ENCODE peak calls at places on chromosomes 11 and 22, in eight cellular contexts. One of them, this sample, is unnamed.

GRCh38 chr11:10107522-10107921 is 186.5 kb downstream of the SBF2 start:
- DNase-seq in activated B cell treated with CpG ODN at 0.5 μM for 24 hours: no peak
- DNase-seq in activated CD4-positive, CD25-positive, alpha-beta regulatory T cell treated with anti-CD3 and anti-CD28 coated beads, Interleukin-2, amount 50 U/mL, for 72 hours: no peak
- DNase-seq in AG09309: no peak
- DNase-seq in activated gamma-delta T cell treated with Interleukin-2 at 50 U/mL for 16 hours: no peak
- DNase-seq in stimulated activated CD8-positive, alpha-beta memory T cell treated with anti-CD3 and anti-CD28 coated beads, Interleukin-15, amount 100 ng/mL, for 24 hours: no peak
- DNase-seq in HFFc6: no peak
- DNase-seq in fibroblast of villous mesenchyme: no peak
- DNase-seq in this sample: no peak

GRCh38 chr11:128544625-128545024 is 42.7 kb downstream of the ETS1 start:
- DNase-seq in activated gamma-delta T cell treated with Interleukin-2 at 50 U/mL for 16 hours: no peak
- DNase-seq in fibroblast of villous mesenchyme: peak
- DNase-seq in stimulated activated CD8-positive, alpha-beta memory T cell treated with anti-CD3 and anti-CD28 coated beads, Interleukin-15, amount 100 ng/mL, for 24 hours: no peak
- DNase-seq in HFFc6: no peak
- DNase-seq in activated B cell treated with CpG ODN at 0.5 μM for 24 hours: no peak
- DNase-seq in AG09309: no peak
- DNase-seq in activated CD4-positive, CD25-positive, alpha-beta regulatory T cell treated with anti-CD3 and anti-CD28 coated beads, Interleukin-2, amount 50 U/mL, for 72 hours: no peak
- DNase-seq in this sample: no peak

GRCh38 chr22:19597399-19597735 is 73.2 kb upstream of the CLDN5 start:
- DNase-seq in stimulated activated CD8-positive, alpha-beta memory T cell treated with anti-CD3 and anti-CD28 coated beads, Interleukin-15, amount 100 ng/mL, for 24 hours: no peak
- DNase-seq in activated B cell treated with CpG ODN at 0.5 μM for 24 hours: no peak
- DNase-seq in activated gamma-delta T cell treated with Interleukin-2 at 50 U/mL for 16 hours: peak
- DNase-seq in HFFc6: no peak
- DNase-seq in activated CD4-positive, CD25-positive, alpha-beta regulatory T cell treated with anti-CD3 and anti-CD28 coated beads, Interleukin-2, amount 50 U/mL, for 72 hours: no peak
- DNase-seq in AG09309: no peak
- DNase-seq in fibroblast of villous mesenchyme: no peak
- DNase-seq in this sample: no peak

GRCh38 chr22:30877662-30878515 is 90.7 kb downstream of the MORC2 start:
- DNase-seq in stimulated activated CD8-positive, alpha-beta memory T cell treated with anti-CD3 and anti-CD28 coated beads, Interleukin-15, amount 100 ng/mL, for 24 hours: no peak
- DNase-seq in activated B cell treated with CpG ODN at 0.5 μM for 24 hours: no peak
- DNase-seq in HFFc6: no peak
- DNase-seq in activated gamma-delta T cell treated with Interleukin-2 at 50 U/mL for 16 hours: no peak
- DNase-seq in AG09309: no peak
- DNase-seq in activated CD4-positive, CD25-positive, alpha-beta regulatory T cell treated with anti-CD3 and anti-CD28 coated beads, Interleukin-2, amount 50 U/mL, for 72 hours: no peak
- DNase-seq in fibroblast of villous mesenchyme: no peak
- DNase-seq in this sample: peak

GRCh38 chr22:33389927-33390326 is 331.7 kb upstream of the SYN3 start:
- DNase-seq in activated B cell treated with CpG ODN at 0.5 μM for 24 hours: no peak
- DNase-seq in HFFc6: no peak
- DNase-seq in stimulated activated CD8-positive, alpha-beta memory T cell treated with anti-CD3 and anti-CD28 coated beads, Interleukin-15, amount 100 ng/mL, for 24 hours: no peak
- DNase-seq in activated gamma-delta T cell treated with Interleukin-2 at 50 U/mL for 16 hours: no peak
- DNase-seq in AG09309: no peak
- DNase-seq in activated CD4-positive, CD25-positive, alpha-beta regulatory T cell treated with anti-CD3 and anti-CD28 coated beads, Interleukin-2, amount 50 U/mL, for 72 hours: no peak
- DNase-seq in fibroblast of villous mesenchyme: no peak
- DNase-seq in this sample: no peak

GRCh38 chr11:13338437-13339069 is 61.0 kb downstream of the BMAL1 start:
- DNase-seq in HFFc6: peak
- DNase-seq in stimulated activated CD8-positive, alpha-beta memory T cell treated with anti-CD3 and anti-CD28 coated beads, Interleukin-15, amount 100 ng/mL, for 24 hours: no peak
- DNase-seq in fibroblast of villous mesenchyme: peak
- DNase-seq in activated CD4-positive, CD25-positive, alpha-beta regulatory T cell treated with anti-CD3 and anti-CD28 coated beads, Interleukin-2, amount 50 U/mL, for 72 hours: peak
- DNase-seq in AG09309: peak
- DNase-seq in activated B cell treated with CpG ODN at 0.5 μM for 24 hours: no peak
- DNase-seq in activated gamma-delta T cell treated with Interleukin-2 at 50 U/mL for 16 hours: no peak
- DNase-seq in this sample: no peak

GRCh38 chr22:29748248-29748893 is 18.4 kb downstream of the ZMAT5 start:
- DNase-seq in activated CD4-positive, CD25-positive, alpha-beta regulatory T cell treated with anti-CD3 and anti-CD28 coated beads, Interleukin-2, amount 50 U/mL, for 72 hours: no peak
- DNase-seq in stimulated activated CD8-positive, alpha-beta memory T cell treated with anti-CD3 and anti-CD28 coated beads, Interleukin-15, amount 100 ng/mL, for 24 hours: no peak
- DNase-seq in AG09309: no peak
- DNase-seq in activated gamma-delta T cell treated with Interleukin-2 at 50 U/mL for 16 hours: no peak
- DNase-seq in fibroblast of villous mesenchyme: no peak
- DNase-seq in HFFc6: peak
- DNase-seq in activated B cell treated with CpG ODN at 0.5 μM for 24 hours: no peak
- DNase-seq in this sample: no peak

GRCh38 chr11:86800076-86800955 is at the start of gene PRSS23:
- DNase-seq in fibroblast of villous mesenchyme: peak
- DNase-seq in activated CD4-positive, CD25-positive, alpha-beta regulatory T cell treated with anti-CD3 and anti-CD28 coated beads, Interleukin-2, amount 50 U/mL, for 72 hours: peak
- DNase-seq in activated B cell treated with CpG ODN at 0.5 μM for 24 hours: no peak
- DNase-seq in HFFc6: peak
- DNase-seq in stimulated activated CD8-positive, alpha-beta memory T cell treated with anti-CD3 and anti-CD28 coated beads, Interleukin-15, amount 100 ng/mL, for 24 hours: no peak
- DNase-seq in AG09309: no peak
- DNase-seq in activated gamma-delta T cell treated with Interleukin-2 at 50 U/mL for 16 hours: peak
- DNase-seq in this sample: peak

GRCh38 chr11:706957-707816 is 1.2 kb downstream of the EPS8L2 start:
- DNase-seq in fibroblast of villous mesenchyme: peak
- DNase-seq in AG09309: no peak
- DNase-seq in activated B cell treated with CpG ODN at 0.5 μM for 24 hours: no peak
- DNase-seq in activated CD4-positive, CD25-positive, alpha-beta regulatory T cell treated with anti-CD3 and anti-CD28 coated beads, Interleukin-2, amount 50 U/mL, for 72 hours: no peak
- DNase-seq in activated gamma-delta T cell treated with Interleukin-2 at 50 U/mL for 16 hours: no peak
- DNase-seq in HFFc6: no peak
- DNase-seq in stimulated activated CD8-positive, alpha-beta memory T cell treated with anti-CD3 and anti-CD28 coated beads, Interleukin-15, amount 100 ng/mL, for 24 hours: no peak
- DNase-seq in this sample: no peak

GRCh38 chr11:63851354-63851753 is 12.4 kb downstream of the MARK2 start:
- DNase-seq in fibroblast of villous mesenchyme: no peak
- DNase-seq in stimulated activated CD8-positive, alpha-beta memory T cell treated with anti-CD3 and anti-CD28 coated beads, Interleukin-15, amount 100 ng/mL, for 24 hours: no peak
- DNase-seq in AG09309: no peak
- DNase-seq in HFFc6: no peak
- DNase-seq in activated gamma-delta T cell treated with Interleukin-2 at 50 U/mL for 16 hours: no peak
- DNase-seq in activated CD4-positive, CD25-positive, alpha-beta regulatory T cell treated with anti-CD3 and anti-CD28 coated beads, Interleukin-2, amount 50 U/mL, for 72 hours: no peak
- DNase-seq in activated B cell treated with CpG ODN at 0.5 μM for 24 hours: no peak
- DNase-seq in this sample: no peak

GRCh38 chr22:24270556-24271405 is at the start of gene SPECC1L:
- DNase-seq in activated CD4-positive, CD25-positive, alpha-beta regulatory T cell treated with anti-CD3 and anti-CD28 coated beads, Interleukin-2, amount 50 U/mL, for 72 hours: peak
- DNase-seq in stimulated activated CD8-positive, alpha-beta memory T cell treated with anti-CD3 and anti-CD28 coated beads, Interleukin-15, amount 100 ng/mL, for 24 hours: peak
- DNase-seq in AG09309: no peak
- DNase-seq in fibroblast of villous mesenchyme: peak
- DNase-seq in activated gamma-delta T cell treated with Interleukin-2 at 50 U/mL for 16 hours: peak
- DNase-seq in HFFc6: peak
- DNase-seq in activated B cell treated with CpG ODN at 0.5 μM for 24 hours: peak
- DNase-seq in this sample: peak

GRCh38 chr11:46948378-46949131 is 12.0 kb downstream of the CSTPP1 start:
- DNase-seq in fibroblast of villous mesenchyme: peak
- DNase-seq in activated gamma-delta T cell treated with Interleukin-2 at 50 U/mL for 16 hours: no peak
- DNase-seq in AG09309: peak
- DNase-seq in activated B cell treated with CpG ODN at 0.5 μM for 24 hours: no peak
- DNase-seq in HFFc6: peak
- DNase-seq in stimulated activated CD8-positive, alpha-beta memory T cell treated with anti-CD3 and anti-CD28 coated beads, Interleukin-15, amount 100 ng/mL, for 24 hours: no peak
- DNase-seq in activated CD4-positive, CD25-positive, alpha-beta regulatory T cell treated with anti-CD3 and anti-CD28 coated beads, Interleukin-2, amount 50 U/mL, for 72 hours: no peak
- DNase-seq in this sample: no peak

GRCh38 chr11:86617502-86617901 is 54.9 kb downstream of the ME3 start:
- DNase-seq in activated gamma-delta T cell treated with Interleukin-2 at 50 U/mL for 16 hours: no peak
- DNase-seq in stimulated activated CD8-positive, alpha-beta memory T cell treated with anti-CD3 and anti-CD28 coated beads, Interleukin-15, amount 100 ng/mL, for 24 hours: no peak
- DNase-seq in activated B cell treated with CpG ODN at 0.5 μM for 24 hours: no peak
- DNase-seq in AG09309: no peak
- DNase-seq in fibroblast of villous mesenchyme: no peak
- DNase-seq in activated CD4-positive, CD25-positive, alpha-beta regulatory T cell treated with anti-CD3 and anti-CD28 coated beads, Interleukin-2, amount 50 U/mL, for 72 hours: no peak
- DNase-seq in HFFc6: no peak
- DNase-seq in this sample: no peak

GRCh38 chr22:41526802-41527799 is 17.2 kb downstream of the POLR3H start:
- DNase-seq in fibroblast of villous mesenchyme: peak
- DNase-seq in activated gamma-delta T cell treated with Interleukin-2 at 50 U/mL for 16 hours: peak
- DNase-seq in activated CD4-positive, CD25-positive, alpha-beta regulatory T cell treated with anti-CD3 and anti-CD28 coated beads, Interleukin-2, amount 50 U/mL, for 72 hours: peak
- DNase-seq in AG09309: no peak
- DNase-seq in activated B cell treated with CpG ODN at 0.5 μM for 24 hours: peak
- DNase-seq in HFFc6: no peak
- DNase-seq in stimulated activated CD8-positive, alpha-beta memory T cell treated with anti-CD3 and anti-CD28 coated beads, Interleukin-15, amount 100 ng/mL, for 24 hours: peak
- DNase-seq in this sample: no peak

GRCh38 chr11:130131957-130132850 is 27.4 kb upstream of the ST14 start:
- DNase-seq in activated B cell treated with CpG ODN at 0.5 μM for 24 hours: no peak
- DNase-seq in AG09309: peak
- DNase-seq in HFFc6: peak
- DNase-seq in activated gamma-delta T cell treated with Interleukin-2 at 50 U/mL for 16 hours: peak
- DNase-seq in activated CD4-positive, CD25-positive, alpha-beta regulatory T cell treated with anti-CD3 and anti-CD28 coated beads, Interleukin-2, amount 50 U/mL, for 72 hours: no peak
- DNase-seq in fibroblast of villous mesenchyme: peak
- DNase-seq in stimulated activated CD8-positive, alpha-beta memory T cell treated with anti-CD3 and anti-CD28 coated beads, Interleukin-15, amount 100 ng/mL, for 24 hours: no peak
- DNase-seq in this sample: peak

GRCh38 chr22:39519681-39520053 is 695 bp upstream of the ATF4 start:
- DNase-seq in fibroblast of villous mesenchyme: no peak
- DNase-seq in activated B cell treated with CpG ODN at 0.5 μM for 24 hours: no peak
- DNase-seq in activated gamma-delta T cell treated with Interleukin-2 at 50 U/mL for 16 hours: peak
- DNase-seq in HFFc6: no peak
- DNase-seq in activated CD4-positive, CD25-positive, alpha-beta regulatory T cell treated with anti-CD3 and anti-CD28 coated beads, Interleukin-2, amount 50 U/mL, for 72 hours: no peak
- DNase-seq in AG09309: no peak
- DNase-seq in stimulated activated CD8-positive, alpha-beta memory T cell treated with anti-CD3 and anti-CD28 coated beads, Interleukin-15, amount 100 ng/mL, for 24 hours: no peak
- DNase-seq in this sample: no peak

GRCh38 chr11:112523917-112524316 is 263.3 kb upstream of the PLET1 start:
- DNase-seq in activated B cell treated with CpG ODN at 0.5 μM for 24 hours: no peak
- DNase-seq in activated CD4-positive, CD25-positive, alpha-beta regulatory T cell treated with anti-CD3 and anti-CD28 coated beads, Interleukin-2, amount 50 U/mL, for 72 hours: no peak
- DNase-seq in HFFc6: no peak
- DNase-seq in AG09309: no peak
- DNase-seq in stimulated activated CD8-positive, alpha-beta memory T cell treated with anti-CD3 and anti-CD28 coated beads, Interleukin-15, amount 100 ng/mL, for 24 hours: no peak
- DNase-seq in activated gamma-delta T cell treated with Interleukin-2 at 50 U/mL for 16 hours: no peak
- DNase-seq in fibroblast of villous mesenchyme: no peak
- DNase-seq in this sample: no peak

GRCh38 chr22:46758867-46759290 is 3.6 kb upstream of the TBC1D22A start:
- DNase-seq in AG09309: no peak
- DNase-seq in activated CD4-positive, CD25-positive, alpha-beta regulatory T cell treated with anti-CD3 and anti-CD28 coated beads, Interleukin-2, amount 50 U/mL, for 72 hours: no peak
- DNase-seq in activated B cell treated with CpG ODN at 0.5 μM for 24 hours: no peak
- DNase-seq in stimulated activated CD8-positive, alpha-beta memory T cell treated with anti-CD3 and anti-CD28 coated beads, Interleukin-15, amount 100 ng/mL, for 24 hours: no peak
- DNase-seq in activated gamma-delta T cell treated with Interleukin-2 at 50 U/mL for 16 hours: peak
- DNase-seq in HFFc6: peak
- DNase-seq in fibroblast of villous mesenchyme: peak
- DNase-seq in this sample: peak

GRCh38 chr22:50072714-50073538 is 12.3 kb downstream of the MLC1 start:
- DNase-seq in fibroblast of villous mesenchyme: no peak
- DNase-seq in activated gamma-delta T cell treated with Interleukin-2 at 50 U/mL for 16 hours: no peak
- DNase-seq in stimulated activated CD8-positive, alpha-beta memory T cell treated with anti-CD3 and anti-CD28 coated beads, Interleukin-15, amount 100 ng/mL, for 24 hours: no peak
- DNase-seq in activated B cell treated with CpG ODN at 0.5 μM for 24 hours: no peak
- DNase-seq in activated CD4-positive, CD25-positive, alpha-beta regulatory T cell treated with anti-CD3 and anti-CD28 coated beads, Interleukin-2, amount 50 U/mL, for 72 hours: no peak
- DNase-seq in AG09309: no peak
- DNase-seq in HFFc6: no peak
- DNase-seq in this sample: peak